ENCODE peak calls at places on chromosomes 3 and 15, in seven cellular contexts. D is T47D, E is HCT116, F is HepG2, I is GM12878, C is SK-N-SH, Z is K562. O is an unnamed sample.

GRCh38 chr3:62562017-62562416 is 188.7 kb upstream of the FEZF2 start:
- DNase-seq in D (no peak), E (no peak), F (no peak), I (no peak), C (no peak), Z (no peak), O (no peak)

GRCh38 chr3:71973337-71974030 is 188.5 kb upstream of the PROK2 start:
- DNase-seq in D (no peak), E (no peak), F (no peak), I (no peak), C (no peak), Z (no peak), O (no peak)

GRCh38 chr3:32577174-32577573 is 6.5 kb upstream of the DYNC1LI1 start:
- DNase-seq in D (no peak), E (no peak), F (no peak), I (no peak), C (no peak), Z (no peak), O (no peak)

GRCh38 chr3:169478566-169479313 is 184.8 kb downstream of the MECOM start:
- DNase-seq in D (no peak), E (no peak), F (no peak), I (no peak), C (no peak), Z (no peak), O (no peak)

GRCh38 chr3:192835818-192836468 is 81.7 kb downstream of the MB21D2 start:
- DNase-seq in D (no peak), E (no peak), F (no peak), I (no peak), C (no peak), Z (no peak), O (no peak)

GRCh38 chr15:90214553-90215205 is 13.5 kb downstream of the SEMA4B start:
- DNase-seq in D (no peak), E (no peak), F (no peak), I (no peak), C (no peak), Z (no peak), O (no peak)

GRCh38 chr3:195790891-195791290 is 20.8 kb downstream of the MUC4 start:
- DNase-seq in D (no peak), E (no peak), F (no peak), I (peak), C (no peak), Z (no peak), O (no peak)

GRCh38 chr15:51312754-51313390 is 25.5 kb downstream of the CYP19A1 start:
- DNase-seq in D (no peak), E (peak), F (peak), I (no peak), C (no peak), Z (no peak), O (no peak)

GRCh38 chr3:46065294-46065705 is 38.0 kb upstream of the XCR1 start:
- DNase-seq in D (no peak), E (peak), F (no peak), I (peak), C (peak), Z (no peak), O (no peak)

DNA sequence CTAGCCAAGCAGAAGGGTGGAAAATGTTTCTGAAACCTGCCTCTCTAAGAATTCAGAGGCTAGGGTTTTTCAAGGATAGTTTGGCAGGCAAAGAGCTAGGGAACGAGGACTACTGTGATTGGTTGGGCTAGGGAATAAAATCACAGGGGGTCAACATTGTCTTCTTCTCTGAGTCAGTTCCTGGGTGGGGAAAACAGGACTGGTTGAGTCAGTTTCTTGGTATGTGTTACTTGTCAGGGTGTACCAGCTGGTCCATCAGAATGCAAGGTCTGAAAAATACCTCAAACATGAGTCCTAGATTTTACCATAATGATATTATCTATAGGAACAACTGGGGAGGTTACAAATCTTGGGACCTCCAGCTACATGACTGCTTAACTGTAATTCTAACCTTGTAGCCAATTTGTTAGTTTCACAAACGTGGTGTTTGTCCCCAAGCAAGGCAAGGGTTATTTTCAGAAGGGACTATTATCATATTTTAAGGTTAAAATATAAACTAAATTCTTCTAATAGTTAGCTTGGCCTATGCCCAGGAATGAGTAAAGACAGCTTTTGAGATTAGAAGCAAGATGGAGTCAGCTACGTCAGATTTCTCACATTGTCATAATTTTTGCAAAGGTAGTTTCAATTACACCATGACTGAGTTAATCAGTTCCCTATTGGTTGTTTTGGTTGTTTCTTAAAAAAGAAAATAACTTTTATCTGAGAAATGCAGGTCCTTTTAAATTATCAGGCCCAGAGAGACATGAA is 231.5 kb downstream of the ALCAM start:
- DNase-seq in D (peak), E (peak), F (no peak), I (no peak), C (no peak), Z (no peak), O (no peak)
- TF ChIP-seq JUND in D (no peak), E (peak), F (no peak), I (no peak), C (peak), Z (no peak), O (no peak)

GRCh38 chr15:92394327-92395175 is 870 bp downstream of the ST8SIA2 start:
- DNase-seq in D (no peak), E (no peak), F (no peak), I (no peak), C (peak), Z (no peak), O (no peak)

GRCh38 chr15:92392462-92392861 is 1.2 kb upstream of the ST8SIA2 start:
- DNase-seq in D (no peak), E (no peak), F (no peak), I (no peak), C (no peak), Z (no peak), O (peak)

GRCh38 chr15:92392966-92393286 is 755 bp upstream of the ST8SIA2 start:
- DNase-seq in D (no peak), E (no peak), F (no peak), I (no peak), C (peak), Z (no peak), O (no peak)

GRCh38 chr15:92393994-92394326 is 279 bp downstream of the ST8SIA2 start:
- DNase-seq in D (no peak), E (no peak), F (no peak), I (no peak), C (no peak), Z (no peak), O (no peak)

GRCh38 chr15:92393287-92393993 is at the start of gene ST8SIA2:
- DNase-seq in D (no peak), E (no peak), F (no peak), I (no peak), C (peak), Z (no peak), O (no peak)
- TF ChIP-seq JUND in D (no peak), E (no peak), F (no peak), I (no peak), C (no peak), Z (no peak), O (no peak)

GRCh38 chr15:78302579-78302978 is 3.2 kb upstream of the SKIC8 start:
- DNase-seq in D (no peak), E (no peak), F (no peak), I (no peak), C (no peak), Z (peak), O (no peak)
- TF ChIP-seq JUND in D (no peak), E (no peak), F (no peak), I (peak), C (peak), Z (peak), O (no peak)

GRCh38 chr3:143443851-143444331 is 324.3 kb downstream of the CHST2 start:
- DNase-seq in D (peak), E (peak), F (no peak), I (no peak), C (no peak), Z (peak), O (no peak)

GRCh38 chr3:143442761-143443477 is 323.3 kb downstream of the CHST2 start:
- DNase-seq in D (no peak), E (no peak), F (no peak), I (no peak), C (no peak), Z (peak), O (no peak)

GRCh38 chr3:143441772-143442171 is 322.2 kb downstream of the CHST2 start:
- DNase-seq in D (no peak), E (no peak), F (no peak), I (no peak), C (no peak), Z (no peak), O (no peak)

GRCh38 chr3:143436231-143436930 is 316.8 kb downstream of the CHST2 start:
- DNase-seq in D (no peak), E (no peak), F (no peak), I (no peak), C (no peak), Z (no peak), O (no peak)

DNA sequence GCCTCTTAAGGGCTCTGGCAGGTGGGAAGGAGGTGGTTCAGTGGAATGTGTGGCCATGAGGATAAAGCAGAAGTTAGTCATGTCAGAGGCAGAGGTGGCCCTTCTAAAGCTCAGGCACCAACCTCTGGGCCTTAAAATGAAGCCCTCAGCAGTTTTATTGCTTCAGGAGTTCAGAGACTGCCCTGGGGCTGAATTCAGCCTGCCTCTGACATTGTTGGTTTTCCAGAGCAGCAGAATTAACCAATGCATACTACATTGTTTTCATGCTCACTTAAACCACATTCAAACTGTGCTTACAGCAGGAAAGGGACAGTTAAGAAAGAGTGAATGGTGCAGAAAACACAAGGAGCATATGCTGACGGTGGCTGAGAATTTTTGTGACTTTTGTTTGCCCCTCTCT is 320.2 kb downstream of the CHST2 start:
- DNase-seq in D (no peak), E (no peak), F (no peak), I (no peak), C (no peak), Z (no peak), O (no peak)
- TF ChIP-seq JUND in D (no peak), E (no peak), F (no peak), I (no peak), C (no peak), Z (no peak), O (no peak)

GRCh38 chr15:100571592-100572167 is 30.3 kb downstream of the LINS1 start:
- DNase-seq in D (no peak), E (no peak), F (no peak), I (no peak), C (no peak), Z (no peak), O (no peak)

GRCh38 chr15:100570282-100570681 is 31.7 kb downstream of the LINS1 start:
- DNase-seq in D (no peak), E (no peak), F (no peak), I (no peak), C (no peak), Z (no peak), O (no peak)

GRCh38 chr15:100573526-100573925 is 28.5 kb downstream of the LINS1 start:
- DNase-seq in D (no peak), E (no peak), F (no peak), I (no peak), C (no peak), Z (no peak), O (no peak)

GRCh38 chr15:100570735-100571363 is 31.1 kb downstream of the LINS1 start:
- DNase-seq in D (no peak), E (no peak), F (no peak), I (peak), C (no peak), Z (no peak), O (no peak)

GRCh38 chr15:100572362-100572983 is 29.5 kb downstream of the LINS1 start:
- DNase-seq in D (no peak), E (no peak), F (no peak), I (no peak), C (no peak), Z (no peak), O (no peak)
- TF ChIP-seq JUND in D (no peak), E (no peak), F (no peak), I (no peak), C (no peak), Z (no peak), O (no peak)

GRCh38 chr3:187130346-187131066 is 8.8 kb downstream of the RPL39L start:
- DNase-seq in D (peak), E (no peak), F (no peak), I (no peak), C (no peak), Z (no peak), O (no peak)
- TF ChIP-seq JUND in D (no peak), E (no peak), F (no peak), I (no peak), C (no peak), Z (peak), O (no peak)

GRCh38 chr3:123818324-123818920 is 65.7 kb downstream of the MYLK start:
- DNase-seq in D (no peak), E (no peak), F (no peak), I (no peak), C (no peak), Z (no peak), O (no peak)

GRCh38 chr3:123815981-123816380 is 68.2 kb downstream of the MYLK start:
- DNase-seq in D (no peak), E (no peak), F (no peak), I (no peak), C (no peak), Z (no peak), O (no peak)

GRCh38 chr3:123818921-123819429 is 65.2 kb downstream of the MYLK start:
- DNase-seq in D (no peak), E (no peak), F (peak), I (no peak), C (no peak), Z (no peak), O (no peak)

GRCh38 chr3:123817413-123817812 is 66.7 kb downstream of the MYLK start:
- DNase-seq in D (no peak), E (no peak), F (no peak), I (no peak), C (no peak), Z (no peak), O (no peak)

DNA sequence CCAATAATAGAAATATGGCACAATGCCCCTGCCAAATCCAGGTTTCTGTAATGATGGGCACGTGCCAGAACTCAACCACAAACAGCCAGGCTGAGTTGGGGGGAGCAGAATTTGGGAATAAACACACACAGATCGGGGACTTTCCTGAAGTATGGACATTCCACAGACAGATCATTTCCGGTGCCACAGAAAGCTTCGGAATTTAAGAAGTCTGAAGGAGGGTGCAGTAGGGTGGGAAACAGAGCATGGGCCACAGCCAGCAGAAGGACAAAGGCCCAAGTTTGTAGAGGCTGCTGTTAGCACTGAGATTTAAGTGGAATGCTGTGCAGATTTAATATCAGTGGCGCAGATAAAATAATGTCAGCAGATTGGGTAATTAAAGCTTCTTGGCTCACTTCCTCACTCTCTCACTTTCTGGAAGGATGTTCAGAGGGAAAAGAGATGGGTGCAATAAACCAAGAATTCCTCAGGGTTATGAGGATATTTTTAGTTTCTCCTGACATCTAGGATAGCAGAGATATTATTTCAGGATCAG is 67.4 kb downstream of the MYLK start:
- DNase-seq in D (no peak), E (no peak), F (no peak), I (no peak), C (no peak), Z (no peak), O (no peak)
- TF ChIP-seq JUND in D (no peak), E (no peak), F (no peak), I (no peak), C (peak), Z (no peak), O (no peak)

GRCh38 chr3:59443618-59444292 is 393.9 kb upstream of the CFAP20DC start:
- DNase-seq in D (no peak), E (no peak), F (no peak), I (no peak), C (no peak), Z (no peak), O (no peak)

GRCh38 chr3:59444676-59445075 is 394.9 kb upstream of the CFAP20DC start:
- DNase-seq in D (no peak), E (no peak), F (no peak), I (no peak), C (no peak), Z (no peak), O (no peak)

GRCh38 chr3:59442056-59442455 is 392.2 kb upstream of the CFAP20DC start:
- DNase-seq in D (no peak), E (no peak), F (no peak), I (no peak), C (no peak), Z (no peak), O (no peak)

GRCh38 chr3:59446775-59447465 is 397.1 kb upstream of the CFAP20DC start:
- DNase-seq in D (peak), E (no peak), F (no peak), I (no peak), C (no peak), Z (no peak), O (no peak)

DNA sequence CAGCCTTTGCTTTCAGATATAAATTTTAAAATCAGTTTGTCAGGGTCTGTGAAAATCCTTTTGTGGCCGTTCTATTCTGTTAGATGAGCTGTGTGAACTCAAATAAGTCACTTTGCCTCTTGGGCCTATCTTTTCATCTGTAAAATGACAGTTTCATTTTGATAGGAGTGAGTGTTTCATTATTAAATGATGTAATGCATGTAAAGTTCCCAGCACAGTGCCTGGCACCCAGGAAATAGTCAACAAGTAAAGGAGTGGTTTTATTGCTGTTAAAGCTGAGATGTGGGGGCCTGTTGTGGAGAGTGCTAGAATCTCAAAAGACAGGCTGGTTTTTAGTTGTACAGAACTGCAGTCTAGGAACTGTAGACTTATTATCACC is 394.5 kb upstream of the CFAP20DC start:
- DNase-seq in D (no peak), E (no peak), F (no peak), I (no peak), C (no peak), Z (no peak), O (no peak)
- TF ChIP-seq JUND in D (no peak), E (no peak), F (no peak), I (no peak), C (no peak), Z (no peak), O (no peak)

GRCh38 chr3:99250272-99250671 is 348.8 kb upstream of the DCBLD2 start:
- DNase-seq in D (no peak), E (no peak), F (no peak), I (no peak), C (no peak), Z (no peak), O (no peak)
- TF ChIP-seq JUND in D (no peak), E (no peak), F (no peak), I (no peak), C (no peak), Z (no peak), O (no peak)

O was measured in H1.